ENCODE peak calls at places on chromosomes 16 and 17, in four cellular contexts. L is mucosa of descending colon, F is GM13976, Y is fibroblast of mammary gland. Z is an unnamed sample.

GRCh38 chr16:84840687-84841627 is 21.2 kb downstream of the CRISPLD2 start:
- DNase-seq in L (no peak), F (no peak), Y (peak; percentile 22), Z (no peak)

GRCh38 chr17:56918916-56919315 is 5.1 kb upstream of the TRIM25 start:
- DNase-seq in L (no peak), F (no peak), Y (peak; percentile 74), Z (no peak)

GRCh38 chr17:32483451-32484019 is 3.3 kb upstream of the CDK5R1 start:
- DNase-seq in L (peak; percentile 71), F (peak; percentile 83), Y (peak; percentile 74), Z (peak; percentile 85)

GRCh38 chr17:65855245-65855644 is 293.8 kb upstream of the AXIN2 start:
- DNase-seq in L (no peak), F (no peak), Y (peak; percentile 14), Z (no peak)

GRCh38 chr16:62711797-62712196 is 675.6 kb upstream of the CDH8 start:
- DNase-seq in L (no peak), F (no peak), Y (no peak), Z (no peak)

GRCh38 chr17:20922128-20922670 is 120.6 kb downstream of the USP22 start:
- DNase-seq in L (no peak), F (no peak), Y (peak; percentile 72), Z (peak; percentile 48)

GRCh38 chr17:3005696-3006095 is 57.7 kb downstream of the OR1D5 start:
- DNase-seq in L (peak; percentile 29), F (no peak), Y (no peak), Z (no peak)

GRCh38 chr16:15970202-15970601 is 20.8 kb downstream of the ABCC1 start:
- DNase-seq in L (no peak), F (no peak), Y (no peak), Z (no peak)

GRCh38 chr17:40364121-40364861 is at the start of gene GJD3:
- DNase-seq in L (no peak), F (peak; percentile 18), Y (no peak), Z (no peak)

GRCh38 chr17:2982854-2983636 is 80.4 kb downstream of the OR1D5 start:
- DNase-seq in L (peak; percentile 75), F (no peak), Y (peak; percentile 82), Z (peak; percentile 83)

GRCh38 chr16:24499193-24499814 is 40.1 kb upstream of the RBBP6 start:
- DNase-seq in L (no peak), F (peak; percentile 44), Y (peak; percentile 27), Z (no peak)

GRCh38 chr17:46877466-46877865 is 26.1 kb downstream of the WNT9B start:
- DNase-seq in L (no peak), F (no peak), Y (no peak), Z (no peak)

GRCh38 chr17:63113167-63113566 is 147.1 kb downstream of the TANC2 start:
- DNase-seq in L (no peak), F (no peak), Y (peak; percentile 22), Z (no peak)

GRCh38 chr16:52283018-52283417 is 263.9 kb downstream of the TOX3 start:
- DNase-seq in L (no peak), F (no peak), Y (peak; percentile 7), Z (no peak)

GRCh38 chr16:80440691-80441090 is 100.1 kb upstream of the DYNLRB2 start:
- DNase-seq in L (no peak), F (no peak), Y (no peak), Z (no peak)

GRCh38 chr16:3235856-3236669 is 1.1 kb upstream of the ZNF200 start:
- DNase-seq in L (peak; percentile 83), F (no peak), Y (no peak), Z (peak; percentile 79)

GRCh38 chr17:31404028-31404949 is 12.8 kb downstream of the RAB11FIP4 start:
- DNase-seq in L (peak; percentile 15), F (peak; percentile 26), Y (no peak), Z (no peak)

GRCh38 chr16:29641561-29641960 is 21.5 kb upstream of the SPN start:
- DNase-seq in L (no peak), F (peak; percentile 62), Y (no peak), Z (no peak)

GRCh38 chr16:30041841-30042240 is 10.8 kb upstream of the TLCD3B start:
- DNase-seq in L (no peak), F (no peak), Y (peak; percentile 50), Z (no peak)

GRCh38 chr17:33871720-33872535 is 383.2 kb upstream of the CCL2 start:
- DNase-seq in L (no peak), F (no peak), Y (peak; percentile 23), Z (no peak)

GRCh38 chr16:14015948-14016347 is 55.2 kb upstream of the MRTFB start:
- DNase-seq in L (no peak), F (no peak), Y (peak; percentile 97), Z (peak; percentile 49)

Z was measured in left cardiac atrium.